ENCODE peak calls at places on chromosomes 16 and 17, in seven cellular contexts. S is PC-3; O is stimulated activated CD4-positive, alpha-beta T cell treated with anti-CD3 and anti-CD28 coated beads, Interleukin-4, amount 100 ng/mL, for 4 hours; Y is neural crest cell; C is activated effector memory CD4-positive, alpha-beta T cell treated with Interleukin-2 at 50 U/mL for 16 hours; Q is breast epithelium; R is thoracic aorta. N is an unnamed sample.

GRCh38 chr16:81445143-81445922 is 725 bp downstream of the CMIP start:
- DNase-seq in O (peak), Y (no peak), C (peak), Q (no peak), S (no peak), R (no peak), N (peak)

GRCh38 chr17:1109606-1110523 is 69.9 kb downstream of the ABR start:
- DNase-seq in C (no peak), Q (no peak), Y (peak), R (no peak), O (peak), S (peak), N (peak)

GRCh38 chr16:15967655-15968315 is 18.4 kb downstream of the ABCC1 start:
- DNase-seq in Y (no peak), Q (no peak), C (no peak), R (no peak), O (no peak), S (no peak), N (no peak)

GRCh38 chr17:2178798-2179505 is 124.0 kb downstream of the HIC1 start:
- DNase-seq in Y (no peak), S (no peak), O (no peak), Q (no peak), R (no peak), C (no peak), N (no peak)

GRCh38 chr17:39195568-39196160 is 1.8 kb downstream of the CACNB1 start:
- DNase-seq in Y (no peak), S (peak), R (no peak), O (no peak), C (no peak), Q (no peak), N (no peak)

GRCh38 chr17:17557796-17558195 is 33.7 kb downstream of the PEMT start:
- DNase-seq in Q (peak), C (no peak), S (no peak), R (no peak), O (no peak), Y (no peak), N (no peak)

GRCh38 chr16:89312194-89312593 is 94.7 kb downstream of the ZNF778 start:
- DNase-seq in Y (no peak), C (no peak), S (no peak), O (no peak), R (no peak), Q (no peak), N (no peak)

GRCh38 chr16:4217246-4218131 is 24.4 kb downstream of the SRL start:
- DNase-seq in S (no peak), R (no peak), C (no peak), O (no peak), Y (no peak), Q (no peak), N (no peak)

GRCh38 chr16:6018848-6019489 is 921.4 kb upstream of the EEF2KMT start:
- DNase-seq in C (no peak), R (no peak), S (no peak), Y (peak), O (no peak), Q (no peak), N (no peak)

GRCh38 chr16:13110124-13110796 is 208.9 kb downstream of the SHISA9 start:
- DNase-seq in S (no peak), C (no peak), R (peak), O (no peak), Q (peak), Y (peak), N (no peak)

GRCh38 chr17:45384047-45384799 is 48.4 kb downstream of the ARHGAP27 start:
- DNase-seq in C (no peak), O (no peak), R (no peak), S (peak), Q (no peak), Y (no peak), N (no peak)

GRCh38 chr16:53415504-53415903 is 18.8 kb upstream of the RBL2 start:
- DNase-seq in Q (no peak), O (no peak), R (no peak), C (no peak), Y (no peak), S (peak), N (no peak)

GRCh38 chr17:6455321-6455705 is 11.1 kb downstream of the PIMREG start:
- DNase-seq in O (peak), S (no peak), C (peak), Q (no peak), R (no peak), Y (peak), N (no peak)

GRCh38 chr16:23959069-23959800 is 123.5 kb downstream of the PRKCB start:
- DNase-seq in O (no peak), Y (no peak), R (no peak), C (no peak), Q (no peak), S (no peak), N (no peak)

GRCh38 chr16:56851671-56852400 is 13.2 kb upstream of the SLC12A3 start:
- DNase-seq in O (no peak), Y (no peak), R (no peak), S (no peak), Q (no peak), C (no peak), N (no peak)

GRCh38 chr17:30203471-30203981 is 32.0 kb downstream of the SLC6A4 start:
- DNase-seq in C (no peak), Q (peak), S (no peak), Y (no peak), O (no peak), R (no peak), N (no peak)

GRCh38 chr17:20275653-20276052 is 191.7 kb downstream of the LGALS9B start:
- DNase-seq in Y (no peak), C (no peak), R (no peak), Q (no peak), S (no peak), O (no peak), N (no peak)

GRCh38 chr17:79800325-79801155 is 3.7 kb upstream of the CBX8 start:
- DNase-seq in Q (no peak), Y (no peak), S (peak), O (peak), C (no peak), R (no peak), N (no peak)

GRCh38 chr17:76075364-76076099 is 951 bp downstream of the GALR2 start:
- DNase-seq in O (no peak), Y (peak), C (no peak), Q (no peak), S (no peak), R (no peak), N (no peak)

GRCh38 chr16:8963010-8963824 is 489 bp downstream of the USP7 start:
- DNase-seq in Q (no peak), Y (no peak), S (no peak), C (no peak), O (no peak), R (no peak), N (no peak)

GRCh38 chr16:4344659-4345438 is 6.3 kb downstream of the PAM16 start:
- DNase-seq in O (no peak), Y (no peak), S (no peak), R (no peak), C (no peak), Q (no peak), N (no peak)

GRCh38 chr16:84207869-84208268 is 16.9 kb downstream of the ADAD2 start:
- DNase-seq in Y (no peak), Q (no peak), S (no peak), R (no peak), O (no peak), C (no peak), N (no peak)

GRCh38 chr16:82699711-82700495 is 73.1 kb downstream of the CDH13 start:
- DNase-seq in R (no peak), Q (no peak), Y (no peak), C (no peak), S (peak), O (no peak), N (no peak)

GRCh38 chr17:82489117-82489516 is 30.4 kb upstream of the FOXK2 start:
- DNase-seq in Q (no peak), O (no peak), Y (no peak), S (no peak), R (peak), C (no peak), N (no peak)

GRCh38 chr16:83615553-83615952 is 192.2 kb upstream of the HSBP1 start:
- DNase-seq in Q (no peak), C (no peak), S (no peak), O (no peak), Y (no peak), R (no peak), N (no peak)

N was measured in stimulated activated CD8-positive, alpha-beta memory T cell treated with anti-CD3 and anti-CD28 coated beads, Interleukin-4, amount 100 ng/mL, for 24 hours.